ENCODE peak calls at places on chromosomes 6 and 20, in six cellular contexts. D, I, U, N, M and K are unnamed samples.

GRCh38 chr6:39925931-39926290 is 8.4 kb downstream of the MOCS1 start:
- DNase-seq in D (no peak), N (no peak), U (no peak), I (no peak), M (no peak), K (no peak)

GRCh38 chr6:156971153-156971882 is 194.1 kb downstream of the ARID1B start:
- DNase-seq in D (no peak), M (no peak), U (no peak), I (no peak), N (no peak), K (no peak)

GRCh38 chr20:25695532-25696383 is 895 bp downstream of the ZNF337 start:
- DNase-seq in D (no peak), I (no peak), U (no peak), N (no peak), M (peak; percentile 30), K (no peak)

GRCh38 chr6:136464874-136465273 is 85.3 kb downstream of the MAP7 start:
- DNase-seq in N (peak; percentile 55), U (no peak), D (no peak), M (no peak), I (no peak), K (no peak)

GRCh38 chr6:35011096-35012041 is 122.3 kb downstream of the ANKS1A start:
- DNase-seq in I (no peak), D (no peak), U (no peak), M (no peak), N (no peak), K (no peak)

GRCh38 chr20:45325367-45325766 is 17.3 kb upstream of the MATN4 start:
- DNase-seq in D (no peak), M (no peak), I (no peak), N (no peak), U (no peak), K (no peak)

GRCh38 chr20:60136640-60137411 is 178.6 kb downstream of the CDH26 start:
- DNase-seq in I (no peak), D (no peak), U (no peak), M (no peak), N (no peak), K (no peak)

GRCh38 chr6:170058878-170059485 is 231.9 kb downstream of the DLL1 start:
- DNase-seq in D (no peak), M (peak; percentile 1), N (no peak), U (peak; percentile 42), I (no peak), K (no peak)

GRCh38 chr6:156859686-156860085 is 82.5 kb downstream of the ARID1B start:
- DNase-seq in M (no peak), D (no peak), N (peak; percentile 90), I (no peak), U (no peak), K (no peak)

GRCh38 chr6:3319801-3320200 is 61.1 kb downstream of the PSMG4 start:
- DNase-seq in N (no peak), U (no peak), M (no peak), D (no peak), I (no peak), K (no peak)

GRCh38 chr20:53916173-53916512 is 154.3 kb downstream of the BCAS1 start:
- DNase-seq in D (no peak), N (no peak), M (no peak), U (no peak), I (no peak), K (no peak)

GRCh38 chr6:138752017-138752416 is 21.6 kb upstream of the CCDC28A start:
- DNase-seq in U (no peak), N (no peak), M (no peak), I (no peak), D (no peak), K (no peak)

GRCh38 chr6:19789100-19789805 is 47.9 kb upstream of the ID4 start:
- DNase-seq in U (no peak), I (no peak), M (no peak), N (no peak), D (no peak), K (no peak)

GRCh38 chr6:167444602-167445346 is 119.9 kb downstream of the TTLL2 start:
- DNase-seq in U (no peak), D (no peak), I (no peak), M (no peak), N (no peak), K (no peak)

GRCh38 chr20:63162206-63162770 is 53.6 kb downstream of the YTHDF1 start:
- DNase-seq in M (no peak), N (no peak), I (no peak), D (no peak), U (no peak), K (no peak)

GRCh38 chr20:33008336-33009213 is 1.1 kb downstream of the BPIFB2 start:
- DNase-seq in U (no peak), M (no peak), D (no peak), N (no peak), I (no peak), K (no peak)

GRCh38 chr6:78538002-78538401 is 329.3 kb upstream of the IRAK1BP1 start:
- DNase-seq in U (no peak), M (no peak), D (no peak), N (no peak), I (no peak), K (no peak)

GRCh38 chr6:106560966-106561740 is 68.1 kb downstream of the RTN4IP1 start:
- DNase-seq in N (no peak), M (no peak), D (no peak), I (no peak), U (no peak), K (no peak)

GRCh38 chr6:51513891-51514290 is 573.5 kb downstream of the PKHD1 start:
- DNase-seq in M (no peak), U (no peak), D (no peak), N (no peak), I (no peak), K (no peak)

GRCh38 chr6:89242574-89243330 is 25.6 kb upstream of the GABRR1 start:
- DNase-seq in M (peak; percentile 11), D (no peak), U (no peak), N (peak; percentile 9), I (peak; percentile 25), K (no peak)

GRCh38 chr20:4022386-4023350 is 7.3 kb upstream of the RNF24 start:
- DNase-seq in N (no peak), M (no peak), D (no peak), U (no peak), I (no peak), K (no peak)

GRCh38 chr6:138724015-138724414 is 49.6 kb upstream of the CCDC28A start:
- DNase-seq in I (no peak), U (peak; percentile 70), D (no peak), M (peak; percentile 43), N (no peak), K (no peak)

GRCh38 chr20:19932170-19932667 is 84.9 kb upstream of the NAA20 start:
- DNase-seq in N (no peak), I (no peak), M (peak; percentile 71), U (no peak), D (no peak), K (no peak)

GRCh38 chr6:121873595-121873994 is 438.1 kb downstream of the GJA1 start:
- DNase-seq in U (no peak), I (no peak), M (no peak), D (no peak), N (no peak), K (no peak)

GRCh38 chr6:11812951-11813350 is 34.3 kb upstream of the ADTRP start:
- DNase-seq in N (no peak), D (no peak), I (no peak), U (no peak), M (no peak), K (no peak)

GRCh38 chr20:24443436-24443835 is 26.0 kb upstream of the SYNDIG1 start:
- DNase-seq in D (no peak), N (no peak), U (no peak), I (no peak), M (no peak), K (no peak)

GRCh38 chr20:24441600-24441999 is 27.8 kb upstream of the SYNDIG1 start:
- DNase-seq in U (no peak), I (no peak), N (no peak), M (no peak), D (no peak), K (no peak)

GRCh38 chr20:24444531-24445190 is 24.8 kb upstream of the SYNDIG1 start:
- DNase-seq in N (no peak), M (no peak), I (no peak), D (no peak), U (no peak), K (no peak)

GRCh38 chr20:24445510-24446170 is 23.8 kb upstream of the SYNDIG1 start:
- DNase-seq in I (no peak), U (no peak), M (no peak), N (no peak), D (no peak), K (no peak)

GRCh38 chr20:24442909-24443308 is 26.5 kb upstream of the SYNDIG1 start:
- DNase-seq in I (no peak), D (no peak), N (no peak), M (no peak), U (no peak), K (no peak)
- H3K27ac ChIP-seq in I (no peak overlapping the region), D (no peak overlapping the region), N (no peak overlapping the region), M (no peak overlapping the region), U (no peak overlapping the region), K (no peak overlapping the region)

DNA sequence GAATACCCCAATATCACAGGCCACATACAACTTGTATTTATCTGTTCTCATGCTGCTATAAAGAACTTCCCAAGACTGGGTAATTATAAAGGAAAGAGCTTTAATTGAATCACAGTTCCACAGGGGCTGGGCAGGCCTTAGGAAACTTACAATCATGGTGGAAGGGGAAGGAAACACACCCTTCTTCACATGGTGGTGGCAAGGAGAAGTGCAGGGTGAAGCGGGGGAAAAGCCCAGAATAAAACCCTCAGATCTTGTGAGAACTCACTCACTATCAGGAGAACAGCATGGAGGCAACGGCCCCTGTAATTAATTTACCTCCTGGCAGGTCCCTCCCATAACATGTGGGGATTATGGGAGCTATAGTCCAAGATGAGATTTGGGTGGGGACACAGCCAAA is 50.3 kb upstream of the FNDC1 start:
- DNase-seq in D (no peak), N (no peak), I (no peak), U (no peak), M (no peak), K (no peak)
- H3K27ac ChIP-seq in D (no peak overlapping the region), N (no peak overlapping the region), I (no peak overlapping the region), U (no peak overlapping the region), M (no peak overlapping the region), K (no peak overlapping the region)

GRCh38 chr20:37749185-37749584 is 55.4 kb downstream of the CTNNBL1 start:
- DNase-seq in I (no peak), M (no peak), U (no peak), N (no peak), D (no peak), K (no peak)
- H3K27ac ChIP-seq in I (no peak overlapping the region), M (no peak overlapping the region), U (no peak overlapping the region), N (no peak overlapping the region), D (no peak overlapping the region), K (no peak overlapping the region)

GRCh38 chr6:14575961-14576360 is 458.4 kb downstream of the CD83 start:
- DNase-seq in M (no peak), D (no peak), I (no peak), N (no peak), U (no peak), K (no peak)

GRCh38 chr6:14567842-14568241 is 450.3 kb downstream of the CD83 start:
- DNase-seq in U (no peak), N (no peak), D (no peak), I (no peak), M (no peak), K (no peak)

GRCh38 chr6:14573267-14573666 is 455.7 kb downstream of the CD83 start:
- DNase-seq in M (no peak), I (no peak), N (no peak), U (no peak), D (no peak), K (no peak)

GRCh38 chr6:14571001-14571400 is 453.4 kb downstream of the CD83 start:
- DNase-seq in U (no peak), I (no peak), N (no peak), M (no peak), D (no peak), K (no peak)

GRCh38 chr6:14571728-14572127 is 454.2 kb downstream of the CD83 start:
- DNase-seq in M (no peak), D (no peak), N (no peak), I (no peak), U (no peak), K (no peak)
- H3K27ac ChIP-seq in M (peak overlapping the region; percentile 15), D (no peak overlapping the region), N (no peak overlapping the region), I (no peak overlapping the region), U (no peak overlapping the region), K (no peak overlapping the region)